ENCODE peak calls at places on chromosomes 7 and 10, in nine cellular contexts. One of them, this sample, is unnamed.

GRCh38 chr10:60446855-60447254 is 57.2 kb upstream of the ANK3 start:
- DNase-seq in PC-3: peak; percentile 98
- DNase-seq in lower lobe of right lung: peak; percentile 51
- DNase-seq in substantia nigra: no peak
- DNase-seq in heart left ventricle: peak; percentile 27
- DNase-seq in GM23248: peak; percentile 29
- DNase-seq in CD8-positive, alpha-beta T cell: no peak
- DNase-seq in GM23338: no peak
- DNase-seq in MM.1S: no peak
- DNase-seq in this sample: peak; percentile 22

GRCh38 chr7:74475243-74475986 is 21.7 kb downstream of the GTF2IRD1 start:
- DNase-seq in GM23338: no peak
- DNase-seq in heart left ventricle: no peak
- DNase-seq in lower lobe of right lung: peak; percentile 71
- DNase-seq in substantia nigra: no peak
- DNase-seq in CD8-positive, alpha-beta T cell: no peak
- DNase-seq in PC-3: peak; percentile 64
- DNase-seq in MM.1S: no peak
- DNase-seq in GM23248: no peak
- DNase-seq in this sample: no peak

GRCh38 chr10:65341323-65341922 is 1584.4 kb upstream of the LRRTM3 start:
- DNase-seq in CD8-positive, alpha-beta T cell: no peak
- DNase-seq in GM23248: no peak
- DNase-seq in PC-3: peak; percentile 90
- DNase-seq in GM23338: no peak
- DNase-seq in heart left ventricle: no peak
- DNase-seq in lower lobe of right lung: no peak
- DNase-seq in MM.1S: peak; percentile 67
- DNase-seq in substantia nigra: no peak
- DNase-seq in this sample: no peak

GRCh38 chr7:27046854-27047549 is 48.8 kb downstream of the HOXA1 start:
- DNase-seq in substantia nigra: no peak
- DNase-seq in heart left ventricle: no peak
- DNase-seq in GM23248: peak; percentile 80
- DNase-seq in GM23338: no peak
- DNase-seq in MM.1S: no peak
- DNase-seq in lower lobe of right lung: no peak
- DNase-seq in PC-3: peak; percentile 79
- DNase-seq in CD8-positive, alpha-beta T cell: no peak
- DNase-seq in this sample: peak; percentile 18

GRCh38 chr7:37092548-37092947 is 356.1 kb downstream of the ELMO1 start:
- DNase-seq in CD8-positive, alpha-beta T cell: no peak
- DNase-seq in substantia nigra: no peak
- DNase-seq in PC-3: no peak
- DNase-seq in heart left ventricle: peak; percentile 33
- DNase-seq in MM.1S: no peak
- DNase-seq in lower lobe of right lung: peak; percentile 53
- DNase-seq in GM23248: no peak
- DNase-seq in GM23338: no peak
- DNase-seq in this sample: no peak

GRCh38 chr7:75033064-75033463 is 40.5 kb downstream of the RCC1L start:
- DNase-seq in MM.1S: no peak
- DNase-seq in GM23338: peak; percentile 82
- DNase-seq in substantia nigra: no peak
- DNase-seq in heart left ventricle: no peak
- DNase-seq in GM23248: peak; percentile 18
- DNase-seq in CD8-positive, alpha-beta T cell: no peak
- DNase-seq in lower lobe of right lung: no peak
- DNase-seq in PC-3: no peak
- DNase-seq in this sample: no peak

GRCh38 chr10:99930731-99931550 is 78.8 kb downstream of the DNMBP start:
- DNase-seq in substantia nigra: no peak
- DNase-seq in lower lobe of right lung: peak; percentile 50
- DNase-seq in GM23338: peak; percentile 77
- DNase-seq in PC-3: peak; percentile 77
- DNase-seq in heart left ventricle: no peak
- DNase-seq in GM23248: no peak
- DNase-seq in CD8-positive, alpha-beta T cell: no peak
- DNase-seq in MM.1S: no peak
- DNase-seq in this sample: peak; percentile 83

GRCh38 chr7:13908667-13909382 is 80.6 kb downstream of the ETV1 start:
- DNase-seq in GM23248: peak; percentile 11
- DNase-seq in heart left ventricle: no peak
- DNase-seq in CD8-positive, alpha-beta T cell: peak; percentile 20
- DNase-seq in GM23338: no peak
- DNase-seq in substantia nigra: no peak
- DNase-seq in lower lobe of right lung: no peak
- DNase-seq in MM.1S: no peak
- DNase-seq in PC-3: peak; percentile 4
- DNase-seq in this sample: no peak

GRCh38 chr10:64444578-64444977 is 923.4 kb downstream of the REEP3 start:
- DNase-seq in GM23248: no peak
- DNase-seq in heart left ventricle: no peak
- DNase-seq in GM23338: no peak
- DNase-seq in CD8-positive, alpha-beta T cell: no peak
- DNase-seq in substantia nigra: no peak
- DNase-seq in lower lobe of right lung: no peak
- DNase-seq in PC-3: no peak
- DNase-seq in MM.1S: no peak
- DNase-seq in this sample: no peak

GRCh38 chr7:99359465-99360154 is 14.9 kb upstream of the ARPC1B start:
- DNase-seq in GM23248: no peak
- DNase-seq in substantia nigra: no peak
- DNase-seq in GM23338: peak; percentile 69
- DNase-seq in heart left ventricle: no peak
- DNase-seq in lower lobe of right lung: no peak
- DNase-seq in PC-3: no peak
- DNase-seq in CD8-positive, alpha-beta T cell: no peak
- DNase-seq in MM.1S: no peak
- DNase-seq in this sample: no peak

GRCh38 chr10:129936266-129936922 is 27.7 kb downstream of the EBF3 start:
- DNase-seq in GM23338: no peak
- DNase-seq in lower lobe of right lung: no peak
- DNase-seq in heart left ventricle: peak; percentile 13
- DNase-seq in MM.1S: no peak
- DNase-seq in substantia nigra: no peak
- DNase-seq in GM23248: no peak
- DNase-seq in PC-3: no peak
- DNase-seq in CD8-positive, alpha-beta T cell: no peak
- DNase-seq in this sample: no peak

GRCh38 chr10:29142516-29143314 is 146.2 kb upstream of the LYZL1 start:
- DNase-seq in GM23338: peak; percentile 72
- DNase-seq in PC-3: no peak
- DNase-seq in MM.1S: no peak
- DNase-seq in heart left ventricle: no peak
- DNase-seq in lower lobe of right lung: no peak
- DNase-seq in GM23248: no peak
- DNase-seq in substantia nigra: no peak
- DNase-seq in CD8-positive, alpha-beta T cell: no peak
- DNase-seq in this sample: no peak
- H3K27ac ChIP-seq in GM23338: peak overlapping the region; percentile 34
- H3K27ac ChIP-seq in PC-3: no peak overlapping the region
- H3K27ac ChIP-seq in MM.1S: no peak overlapping the region
- H3K27ac ChIP-seq in heart left ventricle: no peak overlapping the region
- H3K27ac ChIP-seq in lower lobe of right lung: no peak overlapping the region
- H3K27ac ChIP-seq in GM23248: peak overlapping the region; percentile 92
- H3K27ac ChIP-seq in substantia nigra: no peak overlapping the region
- H3K27ac ChIP-seq in CD8-positive, alpha-beta T cell: no peak overlapping the region
- H3K27ac ChIP-seq in this sample: no peak overlapping the region

GRCh38 chr10:24700911-24701310 is 22.8 kb downstream of the ARHGAP21 start:
- DNase-seq in GM23248: no peak
- DNase-seq in PC-3: no peak
- DNase-seq in heart left ventricle: no peak
- DNase-seq in GM23338: no peak
- DNase-seq in lower lobe of right lung: no peak
- DNase-seq in substantia nigra: no peak
- DNase-seq in MM.1S: no peak
- DNase-seq in CD8-positive, alpha-beta T cell: no peak
- DNase-seq in this sample: no peak
- H3K27ac ChIP-seq in GM23248: no peak overlapping the region
- H3K27ac ChIP-seq in PC-3: no peak overlapping the region
- H3K27ac ChIP-seq in heart left ventricle: no peak overlapping the region
- H3K27ac ChIP-seq in GM23338: no peak overlapping the region
- H3K27ac ChIP-seq in lower lobe of right lung: no peak overlapping the region
- H3K27ac ChIP-seq in substantia nigra: no peak overlapping the region
- H3K27ac ChIP-seq in MM.1S: no peak overlapping the region
- H3K27ac ChIP-seq in CD8-positive, alpha-beta T cell: no peak overlapping the region
- H3K27ac ChIP-seq in this sample: no peak overlapping the region

DNA sequence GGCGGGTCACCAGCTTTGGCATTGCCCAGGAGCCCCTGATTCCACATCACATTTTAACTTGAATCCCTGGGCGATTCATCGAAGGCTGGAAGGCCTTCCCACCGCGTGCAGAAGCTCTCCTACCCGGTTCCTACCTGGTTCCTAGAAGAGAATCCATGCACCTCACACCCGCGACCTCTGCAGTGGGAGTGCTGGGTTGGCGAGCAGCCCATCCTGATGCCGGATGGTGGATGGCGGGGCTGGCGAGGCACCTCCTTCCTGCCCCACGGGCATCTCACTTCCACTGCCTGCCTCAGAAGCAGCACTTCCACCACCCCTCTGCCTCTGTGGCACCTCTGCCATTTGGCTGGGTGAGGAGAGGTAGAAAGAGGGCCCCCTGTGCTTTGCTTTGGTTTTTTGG is 32.0 kb downstream of the NUB1 start:
- DNase-seq in CD8-positive, alpha-beta T cell: no peak
- DNase-seq in GM23338: no peak
- DNase-seq in MM.1S: no peak
- DNase-seq in PC-3: no peak
- DNase-seq in substantia nigra: no peak
- DNase-seq in GM23248: no peak
- DNase-seq in lower lobe of right lung: no peak
- DNase-seq in heart left ventricle: no peak
- DNase-seq in this sample: no peak
- H3K27ac ChIP-seq in CD8-positive, alpha-beta T cell: no peak overlapping the region
- H3K27ac ChIP-seq in GM23338: no peak overlapping the region
- H3K27ac ChIP-seq in MM.1S: no peak overlapping the region
- H3K27ac ChIP-seq in PC-3: no peak overlapping the region
- H3K27ac ChIP-seq in substantia nigra: no peak overlapping the region
- H3K27ac ChIP-seq in GM23248: no peak overlapping the region
- H3K27ac ChIP-seq in lower lobe of right lung: no peak overlapping the region
- H3K27ac ChIP-seq in heart left ventricle: no peak overlapping the region
- H3K27ac ChIP-seq in this sample: no peak overlapping the region

GRCh38 chr10:70441161-70441876 is at the start of gene NODAL:
- DNase-seq in MM.1S: no peak
- DNase-seq in CD8-positive, alpha-beta T cell: no peak
- DNase-seq in GM23248: no peak
- DNase-seq in substantia nigra: no peak
- DNase-seq in PC-3: no peak
- DNase-seq in lower lobe of right lung: no peak
- DNase-seq in GM23338: peak; percentile 68
- DNase-seq in heart left ventricle: no peak
- DNase-seq in this sample: no peak
- H3K27ac ChIP-seq in MM.1S: no peak within 1 kb of the TSS
- H3K27ac ChIP-seq in CD8-positive, alpha-beta T cell: no peak within 1 kb of the TSS
- H3K27ac ChIP-seq in GM23248: no peak within 1 kb of the TSS
- H3K27ac ChIP-seq in substantia nigra: no peak within 1 kb of the TSS
- H3K27ac ChIP-seq in PC-3: no peak within 1 kb of the TSS
- H3K27ac ChIP-seq in lower lobe of right lung: no peak within 1 kb of the TSS
- H3K27ac ChIP-seq in GM23338: peak within 1 kb of the TSS; percentile 89
- H3K27ac ChIP-seq in heart left ventricle: no peak within 1 kb of the TSS
- H3K27ac ChIP-seq in this sample: no peak within 1 kb of the TSS

GRCh38 chr7:23022258-23022745 is 8.4 kb upstream of the HYCC1 start:
- DNase-seq in GM23338: no peak
- DNase-seq in GM23248: peak; percentile 84
- DNase-seq in substantia nigra: no peak
- DNase-seq in PC-3: peak; percentile 70
- DNase-seq in heart left ventricle: no peak
- DNase-seq in lower lobe of right lung: no peak
- DNase-seq in CD8-positive, alpha-beta T cell: no peak
- DNase-seq in MM.1S: no peak
- DNase-seq in this sample: peak; percentile 39
- H3K27ac ChIP-seq in GM23338: no peak overlapping the region
- H3K27ac ChIP-seq in GM23248: peak overlapping the region; percentile 93
- H3K27ac ChIP-seq in substantia nigra: no peak overlapping the region
- H3K27ac ChIP-seq in PC-3: peak overlapping the region; percentile 95
- H3K27ac ChIP-seq in heart left ventricle: no peak overlapping the region
- H3K27ac ChIP-seq in lower lobe of right lung: peak overlapping the region; percentile 58
- H3K27ac ChIP-seq in CD8-positive, alpha-beta T cell: no peak overlapping the region
- H3K27ac ChIP-seq in MM.1S: no peak overlapping the region
- H3K27ac ChIP-seq in this sample: peak overlapping the region; percentile 89

GRCh38 chr7:20351901-20352300 is 21.2 kb downstream of the ITGB8 start:
- DNase-seq in heart left ventricle: no peak
- DNase-seq in PC-3: peak; percentile 86
- DNase-seq in substantia nigra: no peak
- DNase-seq in lower lobe of right lung: no peak
- DNase-seq in GM23248: peak; percentile 72
- DNase-seq in GM23338: no peak
- DNase-seq in CD8-positive, alpha-beta T cell: no peak
- DNase-seq in MM.1S: no peak
- DNase-seq in this sample: no peak

GRCh38 chr7:20350996-20351692 is 20.4 kb downstream of the ITGB8 start:
- DNase-seq in PC-3: peak; percentile 12
- DNase-seq in CD8-positive, alpha-beta T cell: no peak
- DNase-seq in GM23338: no peak
- DNase-seq in lower lobe of right lung: no peak
- DNase-seq in substantia nigra: no peak
- DNase-seq in MM.1S: no peak
- DNase-seq in GM23248: no peak
- DNase-seq in heart left ventricle: no peak
- DNase-seq in this sample: no peak

GRCh38 chr7:20352573-20353304 is 22.0 kb downstream of the ITGB8 start:
- DNase-seq in MM.1S: no peak
- DNase-seq in CD8-positive, alpha-beta T cell: no peak
- DNase-seq in lower lobe of right lung: no peak
- DNase-seq in substantia nigra: no peak
- DNase-seq in GM23248: peak; percentile 69
- DNase-seq in heart left ventricle: no peak
- DNase-seq in GM23338: no peak
- DNase-seq in PC-3: peak; percentile 97
- DNase-seq in this sample: peak; percentile 99

GRCh38 chr7:20358106-20358505 is 27.4 kb downstream of the ITGB8 start:
- DNase-seq in MM.1S: no peak
- DNase-seq in lower lobe of right lung: no peak
- DNase-seq in substantia nigra: no peak
- DNase-seq in CD8-positive, alpha-beta T cell: no peak
- DNase-seq in heart left ventricle: no peak
- DNase-seq in GM23338: no peak
- DNase-seq in PC-3: no peak
- DNase-seq in GM23248: no peak
- DNase-seq in this sample: no peak

DNA sequence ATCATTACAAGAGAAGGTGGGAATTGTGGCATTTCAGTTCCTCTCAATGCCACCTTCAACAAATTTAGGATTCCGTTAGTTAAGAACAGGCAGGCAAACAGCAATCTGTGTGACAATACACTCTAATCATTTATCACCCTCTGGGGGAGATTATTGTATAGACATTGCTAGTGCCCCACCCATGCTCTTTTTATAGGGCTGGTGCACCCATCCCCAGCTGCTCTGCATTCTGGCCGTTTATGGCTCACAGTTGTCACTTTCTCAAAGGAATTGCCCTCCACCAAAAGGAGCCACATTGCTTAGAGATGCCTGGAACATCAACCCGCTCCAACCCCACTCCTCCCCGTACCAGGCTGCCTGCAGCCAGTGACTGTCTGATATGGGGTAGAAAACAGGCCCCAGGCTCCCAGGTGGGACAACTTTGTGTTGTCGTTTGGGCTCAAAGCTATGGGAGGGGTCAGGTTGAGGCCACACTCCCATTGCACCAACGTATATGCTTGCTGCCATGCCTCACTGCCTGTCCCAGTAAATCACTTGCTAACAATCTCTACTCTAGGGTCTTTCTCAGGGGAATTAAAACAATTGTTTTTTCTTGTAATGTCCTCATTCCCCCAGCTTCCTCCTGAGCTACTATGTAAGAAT is 24.2 kb downstream of the ITGB8 start:
- DNase-seq in lower lobe of right lung: no peak
- DNase-seq in PC-3: no peak
- DNase-seq in MM.1S: no peak
- DNase-seq in GM23338: no peak
- DNase-seq in heart left ventricle: no peak
- DNase-seq in substantia nigra: no peak
- DNase-seq in GM23248: no peak
- DNase-seq in CD8-positive, alpha-beta T cell: no peak
- DNase-seq in this sample: no peak
- H3K27ac ChIP-seq in lower lobe of right lung: no peak overlapping the region
- H3K27ac ChIP-seq in PC-3: peak overlapping the region; percentile 95
- H3K27ac ChIP-seq in MM.1S: no peak overlapping the region
- H3K27ac ChIP-seq in GM23338: no peak overlapping the region
- H3K27ac ChIP-seq in heart left ventricle: no peak overlapping the region
- H3K27ac ChIP-seq in substantia nigra: no peak overlapping the region
- H3K27ac ChIP-seq in GM23248: no peak overlapping the region
- H3K27ac ChIP-seq in CD8-positive, alpha-beta T cell: no peak overlapping the region
- H3K27ac ChIP-seq in this sample: peak overlapping the region; percentile 3

This sample was measured in epithelial cell of prostate.